ENCODE peak calls at places on chromosomes 1 and 21, in four cellular contexts. M is H1, H is K562, Y is HepG2. Z is an unnamed sample.
A peak's percentile ranks its signal among the peaks of the same experiment; 100 is the strongest.

GRCh38 chr21:31556662-31557061 is 102.8 kb upstream of the SOD1 start:
- DNase-seq in Y (no peak), M (no peak), H (no peak), Z (no peak)

GRCh38 chr21:36297938-36298572 is 21.9 kb upstream of the MORC3 start:
- DNase-seq in M (no peak), H (peak; percentile 77), Y (peak; percentile 5), Z (no peak)

GRCh38 chr1:99546432-99547416 is 99.2 kb upstream of the PALMD start:
- DNase-seq in M (no peak), H (no peak), Y (no peak), Z (no peak)

GRCh38 chr1:237042892-237043576 is 1.1 kb downstream of the RYR2 start:
- DNase-seq in M (peak; percentile 66), H (no peak), Y (no peak), Z (no peak)

GRCh38 chr1:209769171-209769904 is 13.5 kb downstream of the TRAF3IP3 start:
- DNase-seq in M (no peak), H (no peak), Y (no peak), Z (no peak)

GRCh38 chr1:224676613-224677012 is 60.5 kb downstream of the CNIH3 start:
- DNase-seq in H (no peak), Y (no peak), M (no peak), Z (no peak)

GRCh38 chr1:6440198-6441126 is 15.9 kb downstream of the ESPN start:
- DNase-seq in H (peak; percentile 96), Y (peak; percentile 48), M (peak; percentile 87), Z (peak; percentile 37)

GRCh38 chr1:37035828-37036666 is 1.7 kb upstream of the GRIK3 start:
- DNase-seq in M (peak; percentile 75), H (peak; percentile 47), Y (no peak), Z (no peak)

GRCh38 chr21:27023186-27023585 is 56.3 kb upstream of the ADAMTS5 start:
- DNase-seq in Y (no peak), M (no peak), H (no peak), Z (no peak)

GRCh38 chr1:161408404-161409085 is 40.9 kb upstream of the CFAP126 start:
- DNase-seq in Y (no peak), M (no peak), H (no peak), Z (no peak)

GRCh38 chr21:34881421-34881820 is 167.7 kb downstream of the RUNX1 start:
- DNase-seq in Y (no peak), M (no peak), H (no peak), Z (no peak)

GRCh38 chr1:64966158-64966963 is at the start of gene JAK1:
- DNase-seq in H (peak; percentile 98), Y (peak; percentile 54), M (peak; percentile 87), Z (peak; percentile 76)

GRCh38 chr21:17428980-17429379 is 83.9 kb upstream of the CXADR start:
- DNase-seq in H (no peak), M (no peak), Y (no peak), Z (no peak)

GRCh38 chr1:44842415-44842762 is 664 bp downstream of the PTCH2 start:
- DNase-seq in Y (no peak), H (no peak), M (no peak), Z (no peak)

GRCh38 chr1:228085287-228085926 is 2.9 kb downstream of the ARF1 start:
- DNase-seq in Y (peak; percentile 63), M (no peak), H (peak; percentile 85), Z (no peak)

GRCh38 chr1:207402744-207403143 is 51.4 kb upstream of the CR2 start:
- DNase-seq in H (no peak), Y (no peak), M (no peak), Z (no peak)

GRCh38 chr1:81186271-81186670 is 614.5 kb upstream of the ADGRL2 start:
- DNase-seq in Y (no peak), H (no peak), M (no peak), Z (no peak)

GRCh38 chr1:89546082-89546889 is 21.7 kb downstream of the LRRC8B start:
- DNase-seq in M (no peak), H (no peak), Y (no peak), Z (no peak)

GRCh38 chr1:22584001-22584557 is 20.8 kb downstream of the EPHA8 start:
- DNase-seq in Y (no peak), H (no peak), M (no peak), Z (no peak)

GRCh38 chr21:26756491-26757159 is 88.6 kb downstream of the ADAMTS1 start:
- DNase-seq in Y (no peak), H (no peak), M (no peak), Z (no peak)

GRCh38 chr1:34705077-34705476 is 49.8 kb upstream of the GJB5 start:
- DNase-seq in M (no peak), H (no peak), Y (no peak), Z (no peak)

GRCh38 chr1:160795951-160796383 is at the start of gene LY9:
- DNase-seq in H (no peak), Y (no peak), M (no peak), Z (no peak)

GRCh38 chr1:50610563-50610962 is 187.3 kb upstream of the DMRTA2 start:
- DNase-seq in H (no peak), Y (no peak), M (no peak), Z (no peak)

GRCh38 chr1:109739738-109740614 is 862 bp downstream of the GSTM3 start:
- DNase-seq in H (peak; percentile 73), M (peak; percentile 89), Y (peak; percentile 49), Z (peak; percentile 56)

GRCh38 chr1:181124206-181124825 is 35.8 kb downstream of the IER5 start:
- DNase-seq in H (no peak), M (no peak), Y (no peak), Z (no peak)

GRCh38 chr1:92478393-92478792 is 8.3 kb downstream of the GFI1 start:
- DNase-seq in Y (no peak), H (no peak), M (no peak), Z (no peak)

GRCh38 chr1:1542766-1543705 is 2.6 kb upstream of the TMEM240 start:
- DNase-seq in Y (no peak), H (no peak), M (no peak), Z (no peak)

GRCh38 chr1:58982259-58982998 is 198.6 kb upstream of the JUN start:
- DNase-seq in Y (peak; percentile 77), M (no peak), H (no peak), Z (no peak)

GRCh38 chr21:34135330-34135729 is 62.0 kb downstream of the MRPS6 start:
- DNase-seq in H (no peak), Y (no peak), M (no peak), Z (no peak)

GRCh38 chr1:165539306-165539705 is 4.5 kb upstream of the LRRC52 start:
- DNase-seq in M (no peak), Y (peak; percentile 8), H (no peak), Z (peak; percentile 69)

GRCh38 chr1:18271336-18271735 is 163.7 kb downstream of the IGSF21 start:
- DNase-seq in M (no peak), Y (no peak), H (no peak), Z (no peak)

GRCh38 chr1:9235123-9235513 is 544 bp downstream of the H6PD start:
- DNase-seq in H (no peak), Y (peak; percentile 36), M (no peak), Z (peak; percentile 42)

GRCh38 chr1:231841616-231842344 is 215.2 kb downstream of the DISC1 start:
- DNase-seq in M (no peak), H (no peak), Y (peak; percentile 90), Z (peak; percentile 19)

GRCh38 chr1:217418241-217418840 is 212.5 kb downstream of the GPATCH2 start:
- DNase-seq in Y (no peak), M (no peak), H (no peak), Z (no peak)

GRCh38 chr1:167789501-167789900 is 67.7 kb downstream of the MPZL1 start:
- DNase-seq in M (no peak), Y (no peak), H (no peak), Z (no peak)

GRCh38 chr1:212914789-212915188 is 35.6 kb upstream of the VASH2 start:
- DNase-seq in H (no peak), Y (no peak), M (peak; percentile 63), Z (no peak)

GRCh38 chr1:198641506-198641905 is 2.7 kb downstream of the PTPRC start:
- DNase-seq in M (no peak), Y (no peak), H (no peak), Z (no peak)

GRCh38 chr1:229271448-229272120 is 673 bp downstream of the RAB4A start:
- DNase-seq in M (no peak), H (peak; percentile 57), Y (peak; percentile 28), Z (no peak)

GRCh38 chr1:94554611-94555010 is 13.1 kb upstream of the F3 start:
- DNase-seq in Y (no peak), M (no peak), H (no peak), Z (no peak)
- TF ChIP-seq KDM1A in Y (no peak), M (no peak), H (no peak), Z (no peak)

DNA sequence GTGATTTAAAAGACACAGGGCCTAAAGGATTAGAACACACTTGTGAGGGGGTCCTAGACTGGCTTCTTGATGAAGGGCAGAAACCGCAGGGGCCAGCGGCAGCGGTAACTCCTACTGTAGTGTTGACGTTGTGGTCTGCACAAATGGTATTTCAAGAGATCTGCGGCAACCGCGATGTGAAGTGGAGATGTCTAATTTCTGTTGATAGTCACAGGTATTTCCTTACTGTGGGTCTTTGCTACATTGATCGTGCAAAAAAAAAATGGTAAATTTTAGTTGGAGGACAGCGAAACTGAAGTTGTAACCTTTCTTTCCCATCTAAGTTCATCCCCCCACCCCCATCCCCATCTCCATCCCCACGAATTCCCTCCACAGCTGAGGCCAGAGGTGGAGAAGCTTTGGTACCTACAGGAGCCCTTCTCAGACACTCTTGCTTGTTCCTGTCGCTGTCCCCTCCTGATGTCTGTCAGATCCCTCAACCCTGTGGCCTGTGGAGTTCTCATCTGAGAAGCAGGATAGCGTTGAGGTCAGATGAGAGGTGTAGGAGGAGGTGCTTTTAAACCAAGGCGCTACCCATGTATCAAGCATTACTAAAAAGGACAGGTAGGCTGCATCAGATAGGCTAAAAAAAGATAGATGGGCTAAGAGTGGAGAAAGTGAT is 638 bp downstream of the NTPCR start:
- DNase-seq in Y (peak; percentile 24), M (no peak), H (peak; percentile 57), Z (peak; percentile 35)
- TF ChIP-seq MAFK in Y (no peak), M (no peak), H (no peak), Z (no peak)

GRCh38 chr1:162734047-162734446 is 56.5 kb upstream of the HSD17B7 start:
- DNase-seq in M (no peak), Y (no peak), H (no peak), Z (no peak)
- TF ChIP-seq KDM1A in M (no peak), Y (no peak), H (no peak), Z (no peak)

GRCh38 chr1:192737311-192737710 is 71.5 kb upstream of the RGS2 start:
- DNase-seq in Y (no peak), M (no peak), H (no peak), Z (no peak)
- TF ChIP-seq MAFK in Y (no peak), M (no peak), H (no peak), Z (no peak)

GRCh38 chr1:223233019-223233409 is 90.0 kb upstream of the TLR5 start:
- DNase-seq in M (peak; percentile 27), H (no peak), Y (no peak), Z (no peak)

GRCh38 chr1:223235091-223235490 is 92.0 kb upstream of the TLR5 start:
- DNase-seq in H (no peak), Y (no peak), M (no peak), Z (no peak)

GRCh38 chr1:223234534-223234933 is 91.5 kb upstream of the TLR5 start:
- DNase-seq in H (no peak), M (no peak), Y (no peak), Z (no peak)

GRCh38 chr1:223234164-223234501 is 91.1 kb upstream of the TLR5 start:
- DNase-seq in Y (no peak), H (no peak), M (peak; percentile 6), Z (no peak)

GRCh38 chr1:223233410-223234163 is 90.5 kb upstream of the TLR5 start:
- DNase-seq in Y (peak; percentile 6), H (peak; percentile 93), M (peak; percentile 35), Z (peak; percentile 42)
- TF ChIP-seq KDM1A in Y (no peak), H (no peak), M (no peak), Z (no peak)

Z was measured in A549.